ENCODE peak calls at places on chromosomes 1 and 21, in eight cellular contexts. E is Peyer's patch, Z is ovary, U is A673, N is HAP-1, O is GM23248, B is pancreas, P is mucosa of descending colon. W is an unnamed sample. For H3K9me3, the result is how much of the 10 kb centered on the place peaks cover.

GRCh38 chr1:157878059-157878458 is 36.5 kb upstream of the CD5L start:
- DNase-seq in E (no peak), O (peak), N (peak), P (no peak), U (peak), Z (no peak), B (no peak), W (no peak)

GRCh38 chr1:84298336-84298687 is 3.2 kb upstream of the SAMD13 start:
- DNase-seq in U (peak), B (peak), N (peak), E (peak), Z (peak), O (peak), P (peak), W (peak)

GRCh38 chr1:160519542-160520435 is 3.3 kb downstream of the SLAMF6 start:
- DNase-seq in Z (no peak), U (no peak), O (no peak), E (no peak), P (no peak), B (no peak), N (no peak), W (peak)

GRCh38 chr1:178161516-178161915 is 67.6 kb downstream of the RASAL2 start:
- DNase-seq in B (no peak), P (no peak), O (peak), E (no peak), U (no peak), N (no peak), Z (no peak), W (no peak)

GRCh38 chr1:116359871-116360270 is 13.2 kb upstream of the ATP1A1 start:
- DNase-seq in N (no peak), Z (no peak), B (no peak), P (no peak), O (no peak), E (no peak), U (peak), W (no peak)

GRCh38 chr1:155174334-155175280 is 958 bp downstream of the TRIM46 start:
- DNase-seq in U (peak), N (no peak), O (peak), B (peak), Z (peak), P (peak), E (peak), W (peak)

GRCh38 chr1:44660176-44660575 is 14.1 kb downstream of the TMEM53 start:
- DNase-seq in E (peak), U (no peak), B (peak), Z (no peak), O (no peak), N (no peak), P (peak), W (no peak)

GRCh38 chr1:15153184-15153841 is at the start of gene TMEM51:
- DNase-seq in O (peak), B (peak), N (peak), U (peak), P (peak), Z (peak), E (peak), W (no peak)

GRCh38 chr1:54937469-54937868 is 43.0 kb upstream of the TMEM61 start:
- DNase-seq in N (no peak), Z (no peak), E (no peak), P (no peak), O (peak), U (no peak), B (no peak), W (no peak)

GRCh38 chr1:64515427-64515826 is 45.5 kb downstream of the CACHD1 start:
- DNase-seq in P (no peak), Z (peak), B (peak), O (peak), U (peak), E (no peak), N (no peak), W (no peak)

GRCh38 chr1:111164151-111164550 is 24.1 kb downstream of the CEPT1 start:
- DNase-seq in O (no peak), E (no peak), Z (no peak), U (no peak), P (no peak), B (no peak), N (no peak), W (no peak)

GRCh38 chr21:41337515-41337914 is 20.9 kb downstream of the FAM3B start:
- DNase-seq in N (no peak), E (no peak), U (no peak), O (no peak), Z (no peak), P (no peak), B (no peak), W (no peak)

GRCh38 chr1:115837386-115837761 is 3.6 kb downstream of the NHLH2 start:
- DNase-seq in N (no peak), O (no peak), Z (no peak), P (no peak), U (no peak), E (no peak), B (no peak), W (no peak)

GRCh38 chr1:103525114-103525606 is 339 bp upstream of the RNPC3 start:
- DNase-seq in E (peak), B (no peak), Z (peak), O (peak), P (no peak), U (peak), N (peak), W (peak)

GRCh38 chr1:236540813-236541465 is 17.2 kb downstream of the LGALS8 start:
- DNase-seq in B (no peak), O (no peak), Z (no peak), E (no peak), P (no peak), U (no peak), N (no peak), W (no peak)

GRCh38 chr1:241639040-241639652 is 1.0 kb downstream of the CHML start:
- DNase-seq in E (no peak), Z (no peak), P (no peak), B (no peak), U (peak), O (peak), N (no peak), W (no peak)

GRCh38 chr1:24142546-24143431 is at the start of gene IL22RA1:
- DNase-seq in Z (no peak), U (no peak), E (peak), B (peak), P (peak), N (no peak), O (peak), W (no peak)

GRCh38 chr1:247184254-247184653 is 12.4 kb upstream of the ZNF124 start:
- DNase-seq in E (no peak), B (no peak), O (no peak), Z (no peak), U (no peak), P (no peak), N (no peak), W (no peak)
- H3K9me3 ChIP-seq in E (under half), B (under half), O (under half), Z (under half), U (under half), P (under half), N (under half), W (under half)

GRCh38 chr21:45584786-45585185 is 42.5 kb upstream of the SLC19A1 start:
- DNase-seq in Z (no peak), E (peak), B (no peak), P (no peak), U (no peak), N (no peak), O (no peak), W (no peak)
- H3K9me3 ChIP-seq in Z (under half), E (under half), B (under half), P (under half), U (under half), N (under half), O (under half), W (under half)

GRCh38 chr21:44064852-44065403 is 42.3 kb upstream of the PWP2 start:
- DNase-seq in N (no peak), Z (no peak), B (no peak), P (no peak), U (no peak), O (no peak), E (no peak), W (no peak)
- H3K9me3 ChIP-seq in N (under half), Z (under half), B (under half), P (under half), U (under half), O (under half), E (under half), W (under half)

DNA sequence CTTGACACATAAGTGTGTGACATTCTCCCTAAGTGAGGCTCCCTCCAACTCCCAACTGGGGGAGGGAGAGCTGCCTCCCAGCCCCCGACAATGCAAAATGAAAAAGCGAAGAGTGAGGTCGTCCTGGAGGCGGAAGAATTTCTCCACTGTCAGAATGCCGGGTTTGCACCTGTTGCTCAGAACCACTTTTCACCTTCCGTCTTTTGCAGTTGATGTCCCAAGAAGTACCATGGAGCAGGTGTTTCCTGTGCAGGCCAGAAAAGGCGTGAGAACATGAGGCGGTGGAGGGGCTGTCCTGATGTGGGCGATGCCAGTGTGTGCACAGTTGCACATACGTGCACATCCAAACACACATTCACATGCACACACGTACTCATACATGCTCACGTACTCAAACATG is 158.6 kb upstream of the AJAP1 start:
- DNase-seq in O (no peak), B (no peak), E (no peak), N (no peak), U (no peak), Z (no peak), P (no peak), W (no peak)
- H3K9me3 ChIP-seq in O (under half), B (under half), E (under half), N (under half), U (under half), Z (under half), P (under half), W (under half)

W was measured in CD4-positive, alpha-beta memory T cell.